ENCODE peak calls at places on chromosomes 4 and X, in four cellular contexts. One of them, this sample, is unnamed.

GRCh38 chr4:21242163-21242562 is 541.9 kb downstream of the PACRGL start:
- DNase-seq in SK-N-SH: no peak
- DNase-seq in K562: no peak
- DNase-seq in HepG2: peak
- DNase-seq in this sample: no peak

GRCh38 chrX:1178580-1179057 is 33.8 kb downstream of the CRLF2 start:
- DNase-seq in HepG2: no peak
- DNase-seq in SK-N-SH: no peak
- DNase-seq in K562: no peak
- DNase-seq in this sample: no peak

GRCh38 chr4:83931659-83932058 is 395.8 kb downstream of the GPAT3 start:
- DNase-seq in HepG2: no peak
- DNase-seq in K562: no peak
- DNase-seq in SK-N-SH: no peak
- DNase-seq in this sample: no peak

GRCh38 chrX:153995504-153995903 is 22.9 kb downstream of the TMEM187 start:
- DNase-seq in HepG2: no peak
- DNase-seq in K562: no peak
- DNase-seq in SK-N-SH: no peak
- DNase-seq in this sample: no peak

GRCh38 chrX:147376601-147377387 is 534.9 kb upstream of the FMR1 start:
- DNase-seq in HepG2: no peak
- DNase-seq in SK-N-SH: no peak
- DNase-seq in K562: no peak
- DNase-seq in this sample: no peak

GRCh38 chr4:537436-538264 is 38.4 kb downstream of the TMEM271 start:
- DNase-seq in HepG2: no peak
- DNase-seq in K562: no peak
- DNase-seq in SK-N-SH: no peak
- DNase-seq in this sample: no peak

GRCh38 chrX:112642349-112642748 is 37.4 kb downstream of the LHFPL1 start:
- DNase-seq in HepG2: peak
- DNase-seq in SK-N-SH: peak
- DNase-seq in K562: peak
- DNase-seq in this sample: peak

GRCh38 chr4:80307183-80307735 is 28.3 kb upstream of the CFAP299 start:
- DNase-seq in SK-N-SH: no peak
- DNase-seq in HepG2: no peak
- DNase-seq in K562: no peak
- DNase-seq in this sample: no peak

GRCh38 chr4:137378393-137379290 is 153.7 kb downstream of the PCDH18 start:
- DNase-seq in HepG2: no peak
- DNase-seq in K562: no peak
- DNase-seq in SK-N-SH: no peak
- DNase-seq in this sample: no peak

GRCh38 chr4:186915816-186916215 is 192.2 kb upstream of the FAT1 start:
- DNase-seq in K562: no peak
- DNase-seq in HepG2: no peak
- DNase-seq in SK-N-SH: no peak
- DNase-seq in this sample: no peak

GRCh38 chrX:39720945-39721344 is 376.8 kb downstream of the BCOR start:
- DNase-seq in SK-N-SH: no peak
- DNase-seq in HepG2: no peak
- DNase-seq in K562: no peak
- DNase-seq in this sample: no peak

GRCh38 chr4:153205028-153205648 is 895 bp downstream of the TRIM2 start:
- DNase-seq in HepG2: peak
- DNase-seq in SK-N-SH: no peak
- DNase-seq in K562: peak
- DNase-seq in this sample: no peak

GRCh38 chr4:185640809-185641675 is 105.7 kb upstream of the PDLIM3 start:
- DNase-seq in HepG2: peak
- DNase-seq in SK-N-SH: peak
- DNase-seq in K562: peak
- DNase-seq in this sample: no peak
- TF ChIP-seq FOXJ3 in HepG2: no peak
- TF ChIP-seq FOXJ3 in SK-N-SH: no peak
- TF ChIP-seq FOXJ3 in K562: no peak
- TF ChIP-seq FOXJ3 in this sample: no peak

GRCh38 chr4:37538931-37539330 is 147.2 kb downstream of the RELL1 start:
- DNase-seq in SK-N-SH: no peak
- DNase-seq in K562: no peak
- DNase-seq in HepG2: no peak
- DNase-seq in this sample: no peak

GRCh38 chr4:37533286-37534033 is 152.7 kb downstream of the RELL1 start:
- DNase-seq in SK-N-SH: no peak
- DNase-seq in HepG2: no peak
- DNase-seq in K562: no peak
- DNase-seq in this sample: no peak

GRCh38 chr4:37540486-37540885 is 145.7 kb downstream of the RELL1 start:
- DNase-seq in HepG2: no peak
- DNase-seq in SK-N-SH: no peak
- DNase-seq in K562: no peak
- DNase-seq in this sample: peak

GRCh38 chr4:37537484-37537883 is 148.7 kb downstream of the RELL1 start:
- DNase-seq in HepG2: no peak
- DNase-seq in SK-N-SH: no peak
- DNase-seq in K562: no peak
- DNase-seq in this sample: no peak

GRCh38 chr4:37535872-37536271 is 150.3 kb downstream of the RELL1 start:
- DNase-seq in K562: no peak
- DNase-seq in SK-N-SH: no peak
- DNase-seq in HepG2: no peak
- DNase-seq in this sample: no peak
- TF ChIP-seq FOXJ3 in K562: no peak
- TF ChIP-seq FOXJ3 in SK-N-SH: no peak
- TF ChIP-seq FOXJ3 in HepG2: no peak
- TF ChIP-seq FOXJ3 in this sample: no peak

GRCh38 chrX:70452143-70452733 is 7.6 kb downstream of the DLG3 start:
- DNase-seq in K562: peak
- DNase-seq in HepG2: peak
- DNase-seq in SK-N-SH: peak
- DNase-seq in this sample: peak
- TF ChIP-seq FOXJ3 in K562: no peak
- TF ChIP-seq FOXJ3 in HepG2: no peak
- TF ChIP-seq FOXJ3 in SK-N-SH: no peak
- TF ChIP-seq FOXJ3 in this sample: no peak

DNA sequence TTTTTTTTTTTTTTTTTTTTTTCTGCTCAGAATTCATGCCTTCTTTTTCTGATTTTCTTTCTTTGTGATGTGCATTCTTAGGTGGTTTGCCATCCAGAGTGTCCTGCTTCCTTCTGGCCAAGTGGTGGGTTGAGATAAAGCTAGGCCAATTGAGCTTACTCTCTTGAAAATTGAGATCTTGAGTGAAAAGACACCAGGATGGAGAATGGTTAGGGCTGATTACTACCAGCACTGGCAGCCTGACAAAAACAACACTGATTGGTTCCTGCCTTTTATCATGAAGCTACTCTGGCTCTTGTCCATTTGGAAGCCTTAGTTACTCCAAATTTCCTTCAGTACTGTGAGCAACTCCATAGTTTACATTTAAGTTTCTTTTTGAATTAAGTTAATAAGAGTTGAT is 404.1 kb downstream of the PPARGC1A start:
- DNase-seq in K562: no peak
- DNase-seq in SK-N-SH: no peak
- DNase-seq in HepG2: no peak
- DNase-seq in this sample: no peak
- TF ChIP-seq FOXJ3 in K562: no peak
- TF ChIP-seq FOXJ3 in SK-N-SH: no peak
- TF ChIP-seq FOXJ3 in HepG2: no peak
- TF ChIP-seq FOXJ3 in this sample: no peak